ENCODE peak calls at places on chromosome 16, in six cellular contexts. N is GM23248, R is uterus, Z is iPS-NIHi11, O is GM12878, S is left colon. G is an unnamed sample.

GRCh38 chr16:84463221-84463620 is 41.2 kb downstream of the MEAK7 start:
- DNase-seq in N (no peak), R (no peak), Z (no peak), O (no peak), S (no peak), G (no peak)

GRCh38 chr16:68287276-68288251 is 23.2 kb downstream of the SLC7A6OS start:
- DNase-seq in N (peak; percentile 98), R (peak; percentile 48), Z (no peak), O (no peak), S (no peak), G (peak; percentile 33)

GRCh38 chr16:30063893-30064745 is 1.4 kb upstream of the ALDOA start:
- DNase-seq in N (peak; percentile 56), R (peak; percentile 84), Z (peak; percentile 68), O (peak; percentile 53), S (peak; percentile 81), G (peak; percentile 44)

GRCh38 chr16:54934536-54935410 is 4.1 kb downstream of the IRX5 start:
- DNase-seq in N (peak; percentile 72), R (no peak), Z (no peak), O (no peak), S (no peak), G (no peak)

GRCh38 chr16:9351440-9351839 is 260.0 kb downstream of the HAPSTR1 start:
- DNase-seq in N (no peak), R (no peak), Z (no peak), O (no peak), S (peak; percentile 52), G (no peak)

GRCh38 chr16:83481589-83481988 is 326.2 kb upstream of the HSBP1 start:
- DNase-seq in N (no peak), R (no peak), Z (no peak), O (no peak), S (no peak), G (no peak)

GRCh38 chr16:11203111-11203623 is 52.8 kb downstream of the SOCS1 start:
- DNase-seq in N (no peak), R (no peak), Z (no peak), O (no peak), S (no peak), G (no peak)

GRCh38 chr16:73020409-73020884 is 27.5 kb downstream of the ZFHX3 start:
- DNase-seq in N (peak; percentile 92), R (no peak), Z (peak; percentile 38), O (no peak), S (peak; percentile 68), G (no peak)

GRCh38 chr16:69396187-69397061 is 10.6 kb upstream of the TERF2 start:
- DNase-seq in N (peak; percentile 97), R (peak; percentile 88), Z (peak; percentile 66), O (peak; percentile 45), S (peak; percentile 77), G (peak; percentile 70)

GRCh38 chr16:58960484-58960883 is 226.4 kb upstream of the GOT2 start:
- DNase-seq in N (no peak), R (no peak), Z (peak; percentile 25), O (no peak), S (no peak), G (no peak)

GRCh38 chr16:83549836-83550569 is 257.8 kb upstream of the HSBP1 start:
- DNase-seq in N (peak; percentile 24), R (no peak), Z (peak; percentile 19), O (no peak), S (no peak), G (no peak)

GRCh38 chr16:3776316-3776715 is 59.0 kb upstream of the TRAP1 start:
- DNase-seq in N (no peak), R (no peak), Z (no peak), O (no peak), S (no peak), G (no peak)

GRCh38 chr16:78791011-78791410 is 691.6 kb downstream of the WWOX start:
- DNase-seq in N (no peak), R (no peak), Z (no peak), O (no peak), S (no peak), G (no peak)

GRCh38 chr16:67001159-67001486 is 12.7 kb downstream of the CES4A start:
- DNase-seq in N (no peak), R (no peak), Z (no peak), O (no peak), S (no peak), G (no peak)

GRCh38 chr16:89143911-89144675 is 27.5 kb upstream of the CDH15 start:
- DNase-seq in N (no peak), R (no peak), Z (no peak), O (no peak), S (no peak), G (no peak)

GRCh38 chr16:67673712-67674580 is 7.3 kb downstream of the C16orf86 start:
- DNase-seq in N (no peak), R (peak; percentile 72), Z (no peak), O (no peak), S (peak; percentile 83), G (no peak)

GRCh38 chr16:24471616-24472015 is 67.8 kb upstream of the RBBP6 start:
- DNase-seq in N (no peak), R (no peak), Z (no peak), O (no peak), S (no peak), G (no peak)

GRCh38 chr16:77675464-77676324 is 46.6 kb upstream of the NUDT7 start:
- DNase-seq in N (peak; percentile 81), R (peak; percentile 67), Z (peak; percentile 83), O (peak; percentile 24), S (peak; percentile 55), G (peak; percentile 55)

GRCh38 chr16:73166972-73167550 is 119.1 kb upstream of the ZFHX3 start:
- DNase-seq in N (no peak), R (no peak), Z (no peak), O (no peak), S (no peak), G (no peak)

GRCh38 chr16:50665128-50665878 is 15.8 kb downstream of the SNX20 start:
- DNase-seq in N (peak; percentile 87), R (peak; percentile 75), Z (peak; percentile 89), O (no peak), S (peak; percentile 85), G (peak; percentile 88)

GRCh38 chr16:25501530-25502255 is 190.1 kb upstream of the HS3ST4 start:
- DNase-seq in N (no peak), R (no peak), Z (peak; percentile 21), O (no peak), S (no peak), G (no peak)

GRCh38 chr16:30698816-30699614 is at the start of gene SRCAP:
- DNase-seq in N (peak; percentile 89), R (peak; percentile 89), Z (peak; percentile 94), O (peak; percentile 44), S (peak; percentile 90), G (peak; percentile 75)

GRCh38 chr16:10992112-10992511 is 47.7 kb downstream of the CLEC16A start:
- DNase-seq in N (peak; percentile 81), R (no peak), Z (no peak), O (no peak), S (no peak), G (no peak)

GRCh38 chr16:68328151-68328859 is 17.5 kb downstream of the PRMT7 start:
- DNase-seq in N (peak; percentile 93), R (peak; percentile 72), Z (peak; percentile 93), O (peak; percentile 57), S (peak; percentile 78), G (peak; percentile 75)

GRCh38 chr16:88449267-88449561 is 3.9 kb upstream of the ZFPM1 start:
- DNase-seq in N (peak; percentile 30), R (no peak), Z (no peak), O (no peak), S (peak; percentile 75), G (no peak)

GRCh38 chr16:30554933-30555847 is 3.0 kb downstream of the ZNF764 start:
- DNase-seq in N (no peak), R (no peak), Z (no peak), O (no peak), S (no peak), G (no peak)

GRCh38 chr16:10871157-10871991 is 5.6 kb upstream of the CIITA start:
- DNase-seq in N (peak; percentile 94), R (peak; percentile 50), Z (no peak), O (peak; percentile 86), S (peak; percentile 72), G (peak; percentile 33)

GRCh38 chr16:72834499-72834898 is 213.4 kb downstream of the ZFHX3 start:
- DNase-seq in N (no peak), R (no peak), Z (no peak), O (no peak), S (no peak), G (no peak)

G was measured in effector memory CD8-positive, alpha-beta T cell.